ENCODE peak calls at places on chromosomes 11 and 22, in eight cellular contexts. S is stimulated activated CD4-positive, alpha-beta T cell treated with anti-CD3 and anti-CD28 coated beads, Interleukin-15, amount 100 ng/mL, for 1 hour; R is heart left ventricle; T is GM10248; N is Daoy; G is ascending aorta; H is fibroblast of mammary gland; P is RWPE1. K is an unnamed sample.

GRCh38 chr11:126817096-126817495 is 183.5 kb downstream of the KIRREL3 start:
- DNase-seq in S (no peak), R (no peak), T (no peak), N (peak), G (no peak), H (peak), P (no peak), K (no peak)

GRCh38 chr11:111414267-111414931 is 35.3 kb upstream of the POU2AF1 start:
- DNase-seq in S (no peak), R (no peak), T (peak), N (no peak), G (no peak), H (no peak), P (no peak), K (peak)

GRCh38 chr11:67384851-67385366 is 6.9 kb upstream of the RAD9A start:
- DNase-seq in S (no peak), R (no peak), T (no peak), N (peak), G (no peak), H (peak), P (no peak), K (no peak)

GRCh38 chr22:31550871-31551370 is 54.6 kb downstream of the SFI1 start:
- DNase-seq in S (no peak), R (no peak), T (no peak), N (no peak), G (no peak), H (no peak), P (no peak), K (no peak)

GRCh38 chr11:2742611-2743426 is 43.0 kb upstream of the KCNQ1OT1 start:
- DNase-seq in S (no peak), R (no peak), T (no peak), N (no peak), G (no peak), H (no peak), P (no peak), K (no peak)

GRCh38 chr11:38005597-38005996 is 1407.6 kb upstream of the RAG2 start:
- DNase-seq in S (no peak), R (no peak), T (no peak), N (no peak), G (no peak), H (no peak), P (no peak), K (no peak)

GRCh38 chr11:9825315-9825714 is 161.4 kb downstream of the SWAP70 start:
- DNase-seq in S (no peak), R (no peak), T (no peak), N (peak), G (no peak), H (peak), P (peak), K (no peak)

GRCh38 chr22:39003165-39003638 is 10.9 kb upstream of the APOBEC3C start:
- DNase-seq in S (peak), R (peak), T (peak), N (peak), G (no peak), H (peak), P (peak), K (peak)

GRCh38 chr11:126011220-126011619 is 51.4 kb downstream of the CDON start:
- DNase-seq in S (no peak), R (no peak), T (no peak), N (no peak), G (no peak), H (no peak), P (no peak), K (no peak)

GRCh38 chr11:3122775-3123201 is 42.3 kb downstream of the OSBPL5 start:
- DNase-seq in S (no peak), R (peak), T (no peak), N (no peak), G (no peak), H (no peak), P (no peak), K (no peak)

GRCh38 chr11:94926698-94927237 is 46.6 kb downstream of the CWC15 start:
- DNase-seq in S (no peak), R (peak), T (no peak), N (peak), G (peak), H (peak), P (no peak), K (no peak)

GRCh38 chr11:69468911-69469885 is 12.3 kb upstream of the LINC01488 start:
- DNase-seq in S (no peak), R (no peak), T (no peak), N (no peak), G (no peak), H (no peak), P (no peak), K (no peak)

GRCh38 chr22:30087611-30088010 is 7.3 kb downstream of the HORMAD2 start:
- DNase-seq in S (no peak), R (no peak), T (no peak), N (no peak), G (no peak), H (no peak), P (no peak), K (no peak)

GRCh38 chr22:37239336-37240239 is 4.5 kb downstream of the RAC2 start:
- DNase-seq in S (no peak), R (no peak), T (no peak), N (no peak), G (no peak), H (no peak), P (no peak), K (no peak)

GRCh38 chr11:62705401-62705800 is 1.8 kb downstream of the BSCL2 start:
- DNase-seq in S (no peak), R (no peak), T (no peak), N (no peak), G (no peak), H (no peak), P (no peak), K (no peak)

GRCh38 chr11:128465946-128466688 is 121.2 kb downstream of the ETS1 start:
- DNase-seq in S (no peak), R (peak), T (no peak), N (no peak), G (no peak), H (no peak), P (no peak), K (no peak)

GRCh38 chr22:40519284-40519947 is 117.1 kb downstream of the MRTFA start:
- DNase-seq in S (no peak), R (no peak), T (peak), N (no peak), G (no peak), H (no peak), P (no peak), K (no peak)

GRCh38 chr11:14409891-14410290 is 50.9 kb upstream of the RRAS2 start:
- DNase-seq in S (no peak), R (no peak), T (no peak), N (no peak), G (no peak), H (no peak), P (no peak), K (peak)

GRCh38 chr11:122214567-122214966 is 98.6 kb upstream of the BLID start:
- DNase-seq in S (no peak), R (no peak), T (no peak), N (peak), G (no peak), H (no peak), P (no peak), K (no peak)

GRCh38 chr22:27197618-27198017 is 540.2 kb downstream of the MIAT start:
- DNase-seq in S (no peak), R (no peak), T (no peak), N (no peak), G (no peak), H (no peak), P (no peak), K (peak)

GRCh38 chr11:120547871-120548681 is 36.5 kb downstream of the GRIK4 start:
- DNase-seq in S (no peak), R (peak), T (no peak), N (peak), G (peak), H (peak), P (peak), K (no peak)

GRCh38 chr11:17734986-17735822 is 623 bp downstream of the KCNC1 start:
- DNase-seq in S (peak), R (peak), T (peak), N (peak), G (no peak), H (peak), P (peak), K (no peak)

GRCh38 chr11:99489561-99489960 is 468.8 kb downstream of the CNTN5 start:
- DNase-seq in S (no peak), R (no peak), T (no peak), N (no peak), G (no peak), H (no peak), P (no peak), K (no peak)

GRCh38 chr22:37782340-37783168 is 25.2 kb upstream of the GCAT start:
- DNase-seq in S (no peak), R (no peak), T (no peak), N (peak), G (no peak), H (peak), P (no peak), K (no peak)

GRCh38 chr22:31734512-31734911 is 15.4 kb downstream of the PRR14L start:
- DNase-seq in S (no peak), R (no peak), T (no peak), N (peak), G (no peak), H (peak), P (peak), K (no peak)

GRCh38 chr22:22892096-22893052 is 4.8 kb downstream of the IGLL5 start:
- DNase-seq in S (no peak), R (no peak), T (no peak), N (no peak), G (no peak), H (no peak), P (no peak), K (no peak)

GRCh38 chr11:126307706-126308105 is 3.8 kb downstream of the DCPS start:
- DNase-seq in S (no peak), R (no peak), T (no peak), N (peak), G (no peak), H (peak), P (no peak), K (peak)

GRCh38 chr11:125025968-125026367 is 37.1 kb upstream of the SLC37A2 start:
- DNase-seq in S (no peak), R (no peak), T (no peak), N (no peak), G (no peak), H (no peak), P (no peak), K (peak)

GRCh38 chr11:82972103-82972502 is 70.6 kb downstream of the DDIAS start:
- DNase-seq in S (no peak), R (no peak), T (no peak), N (no peak), G (no peak), H (no peak), P (no peak), K (no peak)

GRCh38 chr11:71495286-71496090 is 31.6 kb upstream of the KRTAP5-7 start:
- DNase-seq in S (no peak), R (peak), T (no peak), N (no peak), G (no peak), H (no peak), P (no peak), K (no peak)

GRCh38 chr22:42300286-42301071 is 30.0 kb upstream of the TCF20 start:
- DNase-seq in S (no peak), R (no peak), T (peak), N (peak), G (no peak), H (no peak), P (peak), K (peak)

GRCh38 chr11:75597636-75598035 is 35.6 kb downstream of the SERPINH1 start:
- DNase-seq in S (no peak), R (no peak), T (peak), N (peak), G (no peak), H (peak), P (no peak), K (peak)

GRCh38 chr11:64237484-64237951 is 3.1 kb downstream of the VEGFB start:
- DNase-seq in S (no peak), R (no peak), T (no peak), N (no peak), G (no peak), H (no peak), P (no peak), K (no peak)

GRCh38 chr11:114060402-114061052 is 1.0 kb downstream of the ZBTB16 start:
- DNase-seq in S (no peak), R (peak), T (no peak), N (no peak), G (no peak), H (no peak), P (peak), K (no peak)

GRCh38 chr11:131481317-131481716 is 110.9 kb downstream of the NTM start:
- DNase-seq in S (no peak), R (no peak), T (no peak), N (no peak), G (no peak), H (no peak), P (no peak), K (no peak)

GRCh38 chr11:35390737-35391682 is 28.3 kb downstream of the SLC1A2 start:
- DNase-seq in S (no peak), R (no peak), T (peak), N (peak), G (no peak), H (peak), P (peak), K (no peak)

GRCh38 chr11:83012168-83013067 is 59.3 kb downstream of the RAB30 start:
- DNase-seq in S (no peak), R (no peak), T (no peak), N (no peak), G (no peak), H (no peak), P (no peak), K (no peak)

K was measured in Jurkat, Clone E6-1.